ENCODE peak calls at places on chromosomes 4 and X, in four cellular contexts. One of them, this sample, is unnamed.

GRCh38 chr4:76696109-76696508 is 201.8 kb downstream of the SOWAHB start:
- DNase-seq in fibroblast of mammary gland: no peak
- DNase-seq in ELF-1: peak
- DNase-seq in OCI-LY7: no peak
- DNase-seq in this sample: no peak

GRCh38 chr4:7854697-7855370 is 84.8 kb downstream of the AFAP1 start:
- DNase-seq in fibroblast of mammary gland: no peak
- DNase-seq in ELF-1: no peak
- DNase-seq in OCI-LY7: no peak
- DNase-seq in this sample: peak

GRCh38 chr4:153082322-153083301 is 121.6 kb upstream of the TRIM2 start:
- DNase-seq in fibroblast of mammary gland: no peak
- DNase-seq in ELF-1: no peak
- DNase-seq in OCI-LY7: no peak
- DNase-seq in this sample: no peak

GRCh38 chrX:40104649-40105015 is 6.9 kb upstream of the BCOR start:
- DNase-seq in fibroblast of mammary gland: peak
- DNase-seq in ELF-1: no peak
- DNase-seq in OCI-LY7: peak
- DNase-seq in this sample: no peak

GRCh38 chr4:187006189-187006618 is 282.5 kb upstream of the FAT1 start:
- DNase-seq in fibroblast of mammary gland: peak
- DNase-seq in ELF-1: no peak
- DNase-seq in OCI-LY7: no peak
- DNase-seq in this sample: no peak

GRCh38 chr4:3321295-3321889 is 28.6 kb downstream of the RGS12 start:
- DNase-seq in fibroblast of mammary gland: peak
- DNase-seq in ELF-1: no peak
- DNase-seq in OCI-LY7: no peak
- DNase-seq in this sample: no peak

GRCh38 chrX:37348237-37349130 is 680 bp upstream of the PRRG1 start:
- DNase-seq in fibroblast of mammary gland: no peak
- DNase-seq in ELF-1: no peak
- DNase-seq in OCI-LY7: no peak
- DNase-seq in this sample: no peak

GRCh38 chr4:145690610-145691009 is 10.7 kb downstream of the C4orf51 start:
- DNase-seq in fibroblast of mammary gland: no peak
- DNase-seq in ELF-1: no peak
- DNase-seq in OCI-LY7: no peak
- DNase-seq in this sample: no peak

GRCh38 chrX:127762663-127763062 is 289.5 kb downstream of the ACTRT1 start:
- DNase-seq in fibroblast of mammary gland: no peak
- DNase-seq in ELF-1: no peak
- DNase-seq in OCI-LY7: no peak
- DNase-seq in this sample: no peak

GRCh38 chr4:128725405-128725804 is 84.1 kb upstream of the JADE1 start:
- DNase-seq in fibroblast of mammary gland: no peak
- DNase-seq in ELF-1: peak
- DNase-seq in OCI-LY7: no peak
- DNase-seq in this sample: no peak

GRCh38 chrX:30181353-30181752 is 34.0 kb upstream of the MAGEB2 start:
- DNase-seq in fibroblast of mammary gland: no peak
- DNase-seq in ELF-1: no peak
- DNase-seq in OCI-LY7: no peak
- DNase-seq in this sample: no peak

GRCh38 chr4:41880840-41881831 is 54.1 kb upstream of the TMEM33 start:
- DNase-seq in fibroblast of mammary gland: no peak
- DNase-seq in ELF-1: peak
- DNase-seq in OCI-LY7: no peak
- DNase-seq in this sample: no peak

GRCh38 chrX:143095841-143096240 is 70.1 kb downstream of the SPANXN4 start:
- DNase-seq in fibroblast of mammary gland: no peak
- DNase-seq in ELF-1: no peak
- DNase-seq in OCI-LY7: no peak
- DNase-seq in this sample: no peak

GRCh38 chr4:82864336-82865001 is 26.5 kb downstream of the SEC31A start:
- DNase-seq in fibroblast of mammary gland: no peak
- DNase-seq in ELF-1: no peak
- DNase-seq in OCI-LY7: no peak
- DNase-seq in this sample: no peak

GRCh38 chr4:106315476-106315967 is 487 bp downstream of the TBCK start:
- DNase-seq in fibroblast of mammary gland: peak
- DNase-seq in ELF-1: no peak
- DNase-seq in OCI-LY7: peak
- DNase-seq in this sample: peak

GRCh38 chr4:87209696-87210095 is 10.7 kb downstream of the KLHL8 start:
- DNase-seq in fibroblast of mammary gland: peak
- DNase-seq in ELF-1: no peak
- DNase-seq in OCI-LY7: peak
- DNase-seq in this sample: no peak

GRCh38 chr4:156775803-156776202 is 195.8 kb downstream of the PDGFC start:
- DNase-seq in fibroblast of mammary gland: no peak
- DNase-seq in ELF-1: no peak
- DNase-seq in OCI-LY7: no peak
- DNase-seq in this sample: no peak

GRCh38 chr4:26856906-26857277 is 3.7 kb upstream of the STIM2 start:
- DNase-seq in fibroblast of mammary gland: no peak
- DNase-seq in ELF-1: no peak
- DNase-seq in OCI-LY7: no peak
- DNase-seq in this sample: no peak

GRCh38 chrX:49186125-49187027 is at the start of gene PRICKLE3:
- DNase-seq in fibroblast of mammary gland: peak
- DNase-seq in ELF-1: peak
- DNase-seq in OCI-LY7: peak
- DNase-seq in this sample: peak

GRCh38 chr4:40254961-40255721 is 58.3 kb downstream of the RHOH start:
- DNase-seq in fibroblast of mammary gland: peak
- DNase-seq in ELF-1: peak
- DNase-seq in OCI-LY7: no peak
- DNase-seq in this sample: no peak

GRCh38 chrX:103517246-103517645 is 2.0 kb downstream of the RAB40A start:
- DNase-seq in fibroblast of mammary gland: peak
- DNase-seq in ELF-1: no peak
- DNase-seq in OCI-LY7: no peak
- DNase-seq in this sample: no peak

GRCh38 chr4:75434105-75434504 is 80.1 kb downstream of the RCHY1 start:
- DNase-seq in fibroblast of mammary gland: no peak
- DNase-seq in ELF-1: no peak
- DNase-seq in OCI-LY7: no peak
- DNase-seq in this sample: no peak

GRCh38 chr4:108533245-108533844 is 87.0 kb upstream of the RPL34 start:
- DNase-seq in fibroblast of mammary gland: no peak
- DNase-seq in ELF-1: no peak
- DNase-seq in OCI-LY7: no peak
- DNase-seq in this sample: no peak

GRCh38 chrX:79366888-79367749 is at the start of gene ITM2A:
- DNase-seq in fibroblast of mammary gland: peak
- DNase-seq in ELF-1: peak
- DNase-seq in OCI-LY7: no peak
- DNase-seq in this sample: peak

GRCh38 chrX:105876658-105877057 is 54.3 kb downstream of the NRK start:
- DNase-seq in fibroblast of mammary gland: peak
- DNase-seq in ELF-1: no peak
- DNase-seq in OCI-LY7: peak
- DNase-seq in this sample: no peak

GRCh38 chr4:78645853-78646757 is 94.5 kb downstream of the ANXA3 start:
- DNase-seq in fibroblast of mammary gland: peak
- DNase-seq in ELF-1: peak
- DNase-seq in OCI-LY7: no peak
- DNase-seq in this sample: no peak

GRCh38 chrX:103681443-103681842 is 5.1 kb downstream of the MORF4L2 start:
- DNase-seq in fibroblast of mammary gland: peak
- DNase-seq in ELF-1: no peak
- DNase-seq in OCI-LY7: no peak
- DNase-seq in this sample: no peak

GRCh38 chrX:13373807-13374187 is 53.9 kb upstream of the ATXN3L start:
- DNase-seq in fibroblast of mammary gland: peak
- DNase-seq in ELF-1: no peak
- DNase-seq in OCI-LY7: no peak
- DNase-seq in this sample: no peak

GRCh38 chr4:169330095-169330494 is 59.3 kb upstream of the SH3RF1 start:
- DNase-seq in fibroblast of mammary gland: no peak
- DNase-seq in ELF-1: no peak
- DNase-seq in OCI-LY7: no peak
- DNase-seq in this sample: no peak

GRCh38 chr4:11228575-11228974 is 200.1 kb downstream of the HS3ST1 start:
- DNase-seq in fibroblast of mammary gland: no peak
- DNase-seq in ELF-1: no peak
- DNase-seq in OCI-LY7: no peak
- DNase-seq in this sample: no peak

GRCh38 chr4:20520901-20521300 is 179.4 kb upstream of the PACRGL start:
- DNase-seq in fibroblast of mammary gland: peak
- DNase-seq in ELF-1: no peak
- DNase-seq in OCI-LY7: no peak
- DNase-seq in this sample: no peak

GRCh38 chr4:2284161-2284933 is 22.4 kb upstream of the MXD4 start:
- DNase-seq in fibroblast of mammary gland: no peak
- DNase-seq in ELF-1: no peak
- DNase-seq in OCI-LY7: no peak
- DNase-seq in this sample: no peak

GRCh38 chr4:101355246-101355645 is 7.9 kb upstream of the PPP3CA start:
- DNase-seq in fibroblast of mammary gland: no peak
- DNase-seq in ELF-1: no peak
- DNase-seq in OCI-LY7: peak
- DNase-seq in this sample: no peak

GRCh38 chr4:171985129-171985528 is 171.9 kb downstream of the GALNTL6 start:
- DNase-seq in fibroblast of mammary gland: peak
- DNase-seq in ELF-1: no peak
- DNase-seq in OCI-LY7: no peak
- DNase-seq in this sample: no peak

GRCh38 chr4:93788712-93789111 is 39.8 kb upstream of the ATOH1 start:
- DNase-seq in fibroblast of mammary gland: peak
- DNase-seq in ELF-1: no peak
- DNase-seq in OCI-LY7: peak
- DNase-seq in this sample: no peak

GRCh38 chrX:17033225-17033624 is 86.8 kb downstream of the REPS2 start:
- DNase-seq in fibroblast of mammary gland: no peak
- DNase-seq in ELF-1: no peak
- DNase-seq in OCI-LY7: no peak
- DNase-seq in this sample: no peak

GRCh38 chrX:103565752-103566151 is 19.6 kb upstream of the TCEAL4 start:
- DNase-seq in fibroblast of mammary gland: peak
- DNase-seq in ELF-1: no peak
- DNase-seq in OCI-LY7: no peak
- DNase-seq in this sample: no peak

GRCh38 chrX:471239-471638 is 84.5 kb upstream of the PPP2R3B start:
- DNase-seq in fibroblast of mammary gland: no peak
- DNase-seq in ELF-1: no peak
- DNase-seq in OCI-LY7: no peak
- DNase-seq in this sample: no peak

This sample was measured in activated T-helper 9 cell treated with anti-CD3 and anti-CD28 coated beads, Interleukin-2, amount 50 U/mL, for 16 hours.